ENCODE peak calls at places on chromosomes 4 and X, in ten cellular contexts. R is fibroblast of lung; G is RWPE1; D is AG09309; S is D721Med; N is AG10803; M is lower leg skin; I is left ventricle myocardium inferior; V is CD8-positive, alpha-beta T cell; Z is adrenal gland. Y is an unnamed sample.

GRCh38 chr4:122152699-122153328 is 683 bp downstream of the BLTP1 start:
- DNase-seq in R (peak), G (peak), D (no peak), S (no peak), N (peak), M (no peak), I (peak), V (peak), Z (peak), Y (peak)

GRCh38 chr4:95255396-95256107 is 293.2 kb downstream of the UNC5C start:
- DNase-seq in R (peak), G (peak), D (no peak), S (no peak), N (peak), M (no peak), I (no peak), V (no peak), Z (no peak), Y (no peak)

GRCh38 chrX:136768469-136769084 is 12.2 kb downstream of the ARHGEF6 start:
- DNase-seq in R (peak), G (peak), D (peak), S (no peak), N (peak), M (peak), I (peak), V (no peak), Z (peak), Y (peak)

GRCh38 chr4:81844717-81845116 is 373.0 kb upstream of the RASGEF1B start:
- DNase-seq in R (peak), G (peak), D (peak), S (peak), N (peak), M (peak), I (peak), V (peak), Z (peak), Y (peak)

GRCh38 chr4:21858971-21859370 is 89.6 kb downstream of the KCNIP4 start:
- DNase-seq in R (peak), G (no peak), D (no peak), S (no peak), N (no peak), M (no peak), I (no peak), V (no peak), Z (no peak), Y (no peak)

GRCh38 chrX:3638280-3638873 is 75.1 kb downstream of the PRKX start:
- DNase-seq in R (peak), G (peak), D (no peak), S (peak), N (peak), M (no peak), I (no peak), V (no peak), Z (peak), Y (peak)

GRCh38 chr4:75724066-75724866 is at the start of gene USO1:
- DNase-seq in R (peak), G (peak), D (peak), S (peak), N (peak), M (peak), I (peak), V (peak), Z (peak), Y (peak)

GRCh38 chrX:15947648-15948317 is 93.2 kb upstream of the AP1S2 start:
- DNase-seq in R (peak), G (peak), D (peak), S (no peak), N (peak), M (no peak), I (no peak), V (no peak), Z (no peak), Y (no peak)

GRCh38 chr4:151540728-151541437 is 131.9 kb downstream of the FHIP1A start:
- DNase-seq in R (peak), G (peak), D (peak), S (no peak), N (peak), M (peak), I (no peak), V (no peak), Z (no peak), Y (peak)

GRCh38 chr4:103786014-103786413 is 66.2 kb upstream of the TACR3 start:
- DNase-seq in R (peak), G (peak), D (no peak), S (no peak), N (peak), M (no peak), I (no peak), V (no peak), Z (no peak), Y (no peak)

GRCh38 chr4:99669084-99669483 is 11.5 kb upstream of the C4orf54 start:
- DNase-seq in R (peak), G (no peak), D (no peak), S (no peak), N (no peak), M (no peak), I (no peak), V (no peak), Z (no peak), Y (no peak)

GRCh38 chr4:8235224-8235623 is 34.3 kb upstream of the HTRA3 start:
- DNase-seq in R (no peak), G (no peak), D (no peak), S (no peak), N (no peak), M (no peak), I (no peak), V (no peak), Z (no peak), Y (no peak)

GRCh38 chrX:21929209-21929608 is 11.3 kb upstream of the SMS start:
- DNase-seq in R (no peak), G (no peak), D (no peak), S (no peak), N (no peak), M (no peak), I (no peak), V (no peak), Z (no peak), Y (no peak)

GRCh38 chr4:20219526-20219925 is 32.2 kb upstream of the SLIT2 start:
- DNase-seq in R (no peak), G (no peak), D (no peak), S (no peak), N (no peak), M (no peak), I (no peak), V (no peak), Z (no peak), Y (no peak)

GRCh38 chr4:152536545-152537182 is 772 bp upstream of the FBXW7 start:
- DNase-seq in R (peak), G (peak), D (peak), S (no peak), N (peak), M (no peak), I (no peak), V (no peak), Z (peak), Y (peak)

GRCh38 chrX:95835223-95835622 is 849.4 kb upstream of the DIAPH2 start:
- DNase-seq in R (no peak), G (no peak), D (no peak), S (no peak), N (no peak), M (no peak), I (no peak), V (no peak), Z (no peak), Y (no peak)

GRCh38 chr4:110104661-110105060 is 93.8 kb downstream of the ELOVL6 start:
- DNase-seq in R (no peak), G (no peak), D (no peak), S (no peak), N (no peak), M (no peak), I (no peak), V (no peak), Z (no peak), Y (no peak)

GRCh38 chrX:88558421-88558820 is 188.6 kb upstream of the CPXCR1 start:
- DNase-seq in R (no peak), G (no peak), D (no peak), S (no peak), N (no peak), M (no peak), I (no peak), V (no peak), Z (no peak), Y (no peak)

GRCh38 chrX:10055430-10055829 is 88.3 kb downstream of the CLDN34 start:
- DNase-seq in R (no peak), G (no peak), D (no peak), S (no peak), N (no peak), M (no peak), I (no peak), V (no peak), Z (no peak), Y (no peak)

GRCh38 chr4:38080575-38080974 is 120.4 kb downstream of the PTTG2 start:
- DNase-seq in R (no peak), G (no peak), D (no peak), S (no peak), N (no peak), M (no peak), I (no peak), V (no peak), Z (no peak), Y (no peak)

GRCh38 chr4:114538012-114538617 is 60.5 kb upstream of the UGT8 start:
- DNase-seq in R (no peak), G (no peak), D (no peak), S (no peak), N (no peak), M (no peak), I (no peak), V (no peak), Z (no peak), Y (no peak)

GRCh38 chr4:10281996-10282395 is 165.4 kb upstream of the WDR1 start:
- DNase-seq in R (no peak), G (peak), D (no peak), S (no peak), N (peak), M (no peak), I (no peak), V (no peak), Z (no peak), Y (no peak)

GRCh38 chr4:124133753-124134152 is 578.8 kb downstream of the ANKRD50 start:
- DNase-seq in R (no peak), G (no peak), D (no peak), S (no peak), N (no peak), M (no peak), I (no peak), V (no peak), Z (no peak), Y (no peak)

GRCh38 chr4:33340168-33340567 is 2620.0 kb downstream of the PCDH7 start:
- DNase-seq in R (no peak), G (no peak), D (no peak), S (no peak), N (no peak), M (no peak), I (no peak), V (no peak), Z (no peak), Y (no peak)

GRCh38 chr4:54941994-54942552 is 183.3 kb downstream of the KDR start:
- DNase-seq in R (no peak), G (no peak), D (no peak), S (no peak), N (peak), M (no peak), I (peak), V (peak), Z (no peak), Y (no peak)

GRCh38 chr4:7425171-7425570 is 9.6 kb downstream of the PSAPL1 start:
- DNase-seq in R (no peak), G (no peak), D (no peak), S (peak), N (no peak), M (no peak), I (peak), V (no peak), Z (no peak), Y (no peak)

GRCh38 chr4:68368566-68369473 is 18.9 kb upstream of the YTHDC1 start:
- DNase-seq in R (peak), G (peak), D (peak), S (no peak), N (peak), M (no peak), I (no peak), V (no peak), Z (no peak), Y (no peak)

GRCh38 chr4:48687313-48687712 is 92.8 kb downstream of the FRYL start:
- DNase-seq in R (no peak), G (no peak), D (no peak), S (no peak), N (no peak), M (no peak), I (no peak), V (no peak), Z (no peak), Y (no peak)

GRCh38 chrX:153164733-153165132 is 14.4 kb upstream of the MAGEA1 start:
- DNase-seq in R (no peak), G (no peak), D (no peak), S (no peak), N (no peak), M (no peak), I (no peak), V (no peak), Z (no peak), Y (no peak)

GRCh38 chr4:125658773-125659172 is 344.0 kb downstream of the FAT4 start:
- DNase-seq in R (no peak), G (no peak), D (no peak), S (no peak), N (no peak), M (no peak), I (no peak), V (no peak), Z (no peak), Y (no peak)

GRCh38 chrX:27735914-27736313 is 71.9 kb upstream of the MAGEB10 start:
- DNase-seq in R (no peak), G (no peak), D (no peak), S (no peak), N (no peak), M (no peak), I (no peak), V (no peak), Z (no peak), Y (no peak)

GRCh38 chr4:84914686-84915395 is 51.6 kb downstream of the WDFY3 start:
- DNase-seq in R (no peak), G (no peak), D (no peak), S (no peak), N (no peak), M (no peak), I (no peak), V (no peak), Z (no peak), Y (no peak)

GRCh38 chr4:8504279-8505007 is 63.9 kb downstream of the TRMT44 start:
- DNase-seq in R (no peak), G (no peak), D (no peak), S (no peak), N (no peak), M (no peak), I (no peak), V (no peak), Z (no peak), Y (no peak)

GRCh38 chrX:40174594-40175415 is 77.0 kb upstream of the BCOR start:
- DNase-seq in R (peak), G (no peak), D (no peak), S (no peak), N (peak), M (no peak), I (no peak), V (no peak), Z (peak), Y (peak)

GRCh38 chr4:155759372-155760252 is 791 bp downstream of the GUCY1B1 start:
- DNase-seq in R (peak), G (peak), D (no peak), S (peak), N (peak), M (no peak), I (peak), V (no peak), Z (no peak), Y (peak)
- TF ChIP-seq CTCF in R (no peak), G (no peak), D (peak), S (no peak), N (no peak), M (no peak), I (peak), V (no peak), Z (no peak), Y (no peak)

GRCh38 chrX:86806786-86807185 is 658.5 kb downstream of the DACH2 start:
- DNase-seq in R (no peak), G (no peak), D (no peak), S (no peak), N (no peak), M (no peak), I (no peak), V (no peak), Z (no peak), Y (no peak)
- TF ChIP-seq CTCF in R (peak), G (peak), D (peak), S (peak), N (no peak), M (no peak), I (peak), V (no peak), Z (no peak), Y (no peak)

GRCh38 chr4:6331018-6331417 is 61.4 kb downstream of the WFS1 start:
- DNase-seq in R (no peak), G (no peak), D (no peak), S (no peak), N (peak), M (no peak), I (no peak), V (no peak), Z (no peak), Y (no peak)
- TF ChIP-seq CTCF in R (peak), G (peak), D (peak), S (peak), N (peak), M (no peak), I (peak), V (peak), Z (peak), Y (peak)

GRCh38 chr4:184457530-184458249 is 16.7 kb downstream of the IRF2 start:
- DNase-seq in R (no peak), G (no peak), D (no peak), S (no peak), N (peak), M (no peak), I (no peak), V (no peak), Z (no peak), Y (no peak)
- TF ChIP-seq CTCF in R (no peak), G (no peak), D (no peak), S (no peak), N (no peak), M (no peak), I (no peak), V (no peak), Z (no peak), Y (no peak)

DNA sequence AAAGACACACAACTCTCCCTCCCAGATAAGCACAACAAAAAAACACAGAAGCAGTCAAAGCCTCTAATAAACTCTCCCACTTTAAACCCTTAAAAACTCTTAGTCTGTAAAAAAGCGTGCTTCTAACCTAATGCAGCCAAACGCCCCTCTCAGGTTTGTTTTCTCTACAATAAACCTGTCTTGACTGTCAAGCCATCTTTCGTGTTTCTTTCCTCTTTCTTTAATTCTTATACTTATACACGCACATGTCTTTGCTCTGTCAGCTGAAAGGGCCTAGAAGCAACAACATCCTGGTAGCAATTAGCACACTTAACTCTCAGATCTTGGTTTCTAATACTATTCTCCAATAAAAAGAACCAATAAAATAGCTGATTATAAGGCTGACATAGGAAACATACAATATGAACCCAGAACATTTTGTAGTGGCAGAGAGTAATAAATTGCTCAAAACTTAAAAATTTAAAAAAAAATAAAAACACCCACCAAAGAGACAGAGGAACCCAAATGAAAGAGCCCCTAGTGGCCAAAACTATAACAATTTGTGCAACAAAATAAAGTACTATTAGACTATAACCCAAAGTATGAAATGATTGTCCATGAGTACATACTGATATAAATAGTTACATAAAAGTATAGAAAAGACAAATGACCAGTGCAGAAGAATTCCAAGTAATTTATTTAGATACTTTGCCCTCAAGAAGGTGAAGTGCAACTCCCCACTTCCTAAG is 440.4 kb upstream of the ADGRL3 start:
- DNase-seq in R (no peak), G (no peak), D (no peak), S (no peak), N (no peak), M (no peak), I (no peak), V (no peak), Z (no peak), Y (no peak)
- TF ChIP-seq CTCF in R (peak), G (no peak), D (no peak), S (no peak), N (no peak), M (no peak), I (no peak), V (no peak), Z (no peak), Y (no peak)

DNA sequence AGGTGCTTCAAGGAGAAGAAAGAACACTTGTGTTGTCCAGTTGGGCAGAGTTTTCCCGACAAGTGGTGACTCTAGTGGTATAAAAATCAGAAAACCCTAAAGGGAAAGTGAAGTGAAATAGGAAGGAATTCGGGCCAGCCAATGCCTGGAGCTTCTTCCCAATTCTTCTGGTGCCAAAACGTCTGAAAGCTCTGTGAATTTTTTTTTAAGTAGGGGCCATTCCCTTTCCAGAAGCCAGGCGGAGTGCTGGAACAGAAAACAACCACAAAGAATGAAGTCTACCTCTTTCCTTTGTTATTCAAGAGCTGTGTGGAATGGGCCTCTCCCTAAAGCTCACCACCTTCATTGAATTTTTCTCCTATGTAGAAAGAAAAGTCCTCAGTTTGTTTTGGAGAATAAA is 43.1 kb upstream of the PPARGC1A start:
- DNase-seq in R (peak), G (no peak), D (peak), S (no peak), N (peak), M (no peak), I (no peak), V (no peak), Z (no peak), Y (no peak)
- TF ChIP-seq CTCF in R (peak), G (no peak), D (peak), S (no peak), N (peak), M (no peak), I (peak), V (no peak), Z (no peak), Y (no peak)

DNA sequence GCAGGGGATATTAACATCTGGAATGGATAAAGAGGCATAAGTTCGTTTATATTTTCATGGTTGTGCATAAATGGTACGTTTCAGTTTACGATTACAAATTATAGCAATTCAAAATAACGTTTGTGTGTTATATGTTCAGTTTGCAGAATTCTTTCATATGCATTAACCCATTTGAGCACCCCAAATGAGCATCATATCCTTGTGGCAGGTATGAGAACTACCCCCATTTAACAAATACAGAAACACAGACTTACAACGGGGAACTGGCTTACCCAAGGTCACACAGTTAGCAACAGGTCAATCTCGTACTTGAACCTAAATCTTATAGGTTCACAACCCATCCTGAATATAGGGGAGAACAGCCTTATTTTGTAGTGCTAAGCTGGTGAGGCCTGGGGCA is 33.1 kb downstream of the EDNRA start:
- DNase-seq in R (no peak), G (no peak), D (no peak), S (no peak), N (no peak), M (no peak), I (no peak), V (no peak), Z (no peak), Y (no peak)
- TF ChIP-seq CTCF in R (no peak), G (no peak), D (no peak), S (no peak), N (peak), M (no peak), I (no peak), V (no peak), Z (no peak), Y (no peak)